ENCODE peak calls at places on chromosomes 4 and X, in six cellular contexts. W is caudate nucleus; M is activated T-cell treated with anti-CD3 and anti-CD28 coated beads for 1 hour; R is SJSA1; K is activated CD4-positive, alpha-beta T cell treated with anti-CD3 and anti-CD28 coated beads, Interleukin-2, amount 50 U/mL, for 24 hours; H is kidney epithelial cell. P is an unnamed sample.
A peak's percentile ranks its signal among the peaks of the same experiment; 100 is the strongest.

GRCh38 chrX:136687457-136687856 is 39.5 kb downstream of the CD40LG start:
- DNase-seq in R (no peak), W (no peak), M (no peak), K (peak; percentile 60), H (no peak), P (no peak)

GRCh38 chrX:10414872-10415703 is 205.3 kb downstream of the MID1 start:
- DNase-seq in K (no peak), H (no peak), W (no peak), M (no peak), R (no peak), P (no peak)

GRCh38 chrX:17377795-17378194 is 2.8 kb downstream of the NHS start:
- DNase-seq in K (peak; percentile 8), H (no peak), M (no peak), W (no peak), R (no peak), P (no peak)

GRCh38 chr4:172173206-172173605 is 360.0 kb downstream of the GALNTL6 start:
- DNase-seq in R (no peak), M (no peak), W (peak; percentile 18), K (no peak), H (no peak), P (no peak)

GRCh38 chrX:14865201-14865600 is 7.7 kb downstream of the FANCB start:
- DNase-seq in K (no peak), R (no peak), W (no peak), H (no peak), M (no peak), P (no peak)

GRCh38 chr4:48420172-48420571 is 63.0 kb upstream of the SLC10A4 start:
- DNase-seq in W (no peak), M (no peak), R (no peak), K (no peak), H (no peak), P (no peak)

GRCh38 chr4:33091961-33092360 is 2371.8 kb downstream of the PCDH7 start:
- DNase-seq in R (no peak), K (no peak), W (no peak), M (no peak), H (no peak), P (no peak)

GRCh38 chr4:153122855-153123254 is 81.4 kb upstream of the TRIM2 start:
- DNase-seq in M (no peak), K (no peak), R (no peak), W (no peak), H (no peak), P (no peak)

GRCh38 chr4:146243141-146243882 is 29.0 kb downstream of the REELD1 start:
- DNase-seq in M (peak; percentile 18), R (no peak), K (peak; percentile 43), H (no peak), W (peak; percentile 33), P (no peak)

GRCh38 chrX:133444952-133445831 is 29.9 kb upstream of the GPC4 start:
- DNase-seq in W (no peak), R (no peak), H (no peak), K (no peak), M (no peak), P (no peak)

GRCh38 chr4:6539009-6539764 is 35.8 kb upstream of the MAN2B2 start:
- DNase-seq in H (no peak), M (no peak), K (no peak), R (no peak), W (no peak), P (no peak)

GRCh38 chr4:147054241-147054902 is 108.7 kb upstream of the TTC29 start:
- DNase-seq in R (no peak), K (no peak), H (no peak), W (no peak), M (no peak), P (no peak)

GRCh38 chrX:75522565-75523411 is at the start of gene ZDHHC15:
- DNase-seq in R (no peak), M (peak; percentile 24), K (peak; percentile 38), H (peak; percentile 9), W (peak; percentile 36), P (peak; percentile 6)

GRCh38 chrX:153400146-153401132 is 711 bp downstream of the PNMA6E start:
- DNase-seq in M (peak; percentile 23), W (no peak), H (no peak), K (peak; percentile 18), R (no peak), P (peak; percentile 23)

GRCh38 chr4:144732584-144733130 is 86.7 kb downstream of the HHIP start:
- DNase-seq in K (no peak), H (no peak), M (no peak), W (no peak), R (no peak), P (no peak)

GRCh38 chrX:110741213-110741796 is 54.3 kb downstream of the CHRDL1 start:
- DNase-seq in K (no peak), R (no peak), M (no peak), H (peak; percentile 35), W (no peak), P (no peak)

GRCh38 chr4:3500111-3500510 is 32.1 kb downstream of the LRPAP1 start:
- DNase-seq in W (no peak), K (no peak), R (no peak), H (no peak), M (no peak), P (no peak)

GRCh38 chr4:73617256-73617655 is 3.0 kb downstream of the RASSF6 start:
- DNase-seq in W (no peak), R (no peak), M (no peak), K (no peak), H (no peak), P (no peak)

GRCh38 chr4:140367738-140368137 is 5.7 kb upstream of the SCOC start:
- DNase-seq in W (no peak), R (peak; percentile 48), H (no peak), M (no peak), K (no peak), P (no peak)

GRCh38 chrX:47218920-47219815 is 687 bp downstream of the CDK16 start:
- DNase-seq in W (no peak), K (peak; percentile 23), M (peak; percentile 23), H (no peak), R (no peak), P (peak; percentile 33)

GRCh38 chr4:124104101-124104500 is 608.4 kb downstream of the ANKRD50 start:
- DNase-seq in W (no peak), M (no peak), H (no peak), R (no peak), K (no peak), P (no peak)

GRCh38 chrX:134095366-134095765 is 110.0 kb upstream of the GPC3 start:
- DNase-seq in K (no peak), W (no peak), M (no peak), R (no peak), H (no peak), P (no peak)

GRCh38 chr4:3114377-3114776 is 39.9 kb downstream of the HTT start:
- DNase-seq in K (no peak), H (no peak), R (no peak), M (no peak), W (no peak), P (no peak)